ENCODE peak calls at places on chromosomes 5 and 9, in eight cellular contexts. L is H54, X is HepG2, F is tibial nerve, D is K562, P is transverse colon, B is HCT116, G is esophagus squamous epithelium. R is an unnamed sample.

GRCh38 chr5:107266100-107266499 is 404.6 kb downstream of the EFNA5 start:
- DNase-seq in G (no peak), X (no peak), P (no peak), D (no peak), B (no peak), L (no peak), F (no peak), R (no peak)

GRCh38 chr9:128724744-128725211 is 851 bp upstream of the ZDHHC12 start:
- DNase-seq in D (peak), X (peak), L (peak), F (peak), G (no peak), B (peak), P (peak), R (no peak)

GRCh38 chr5:150636391-150637244 is 3.8 kb upstream of the SYNPO start:
- DNase-seq in X (no peak), L (no peak), F (peak), B (no peak), P (peak), D (no peak), G (no peak), R (no peak)

GRCh38 chr9:116390306-116391228 is 237.0 kb downstream of the PAPPA start:
- DNase-seq in X (no peak), D (no peak), P (no peak), L (no peak), F (no peak), B (no peak), G (no peak), R (no peak)

GRCh38 chr9:129716091-129716490 is 36.8 kb downstream of the PTGES start:
- DNase-seq in G (no peak), P (no peak), D (no peak), B (no peak), X (no peak), L (no peak), F (no peak), R (no peak)

GRCh38 chr5:93583525-93583798 is 440 bp downstream of the NR2F1 start:
- DNase-seq in B (no peak), L (no peak), G (no peak), X (no peak), P (no peak), F (no peak), D (no peak), R (no peak)

GRCh38 chr5:137619191-137619870 is 116.6 kb downstream of the KLHL3 start:
- DNase-seq in B (no peak), F (peak), L (peak), X (no peak), G (no peak), D (no peak), P (no peak), R (no peak)

GRCh38 chr5:133457956-133458355 is 154.4 kb downstream of the FSTL4 start:
- DNase-seq in F (no peak), D (no peak), L (no peak), G (no peak), P (no peak), X (no peak), B (no peak), R (no peak)

GRCh38 chr5:60763061-60763460 is 63.1 kb upstream of the DEPDC1B start:
- DNase-seq in P (no peak), X (no peak), F (no peak), B (no peak), G (no peak), D (no peak), L (no peak), R (no peak)
- TF ChIP-seq POLR2A in P (no peak), X (no peak), F (no peak), B (no peak), G (no peak), D (no peak), L (no peak), R (no peak)

GRCh38 chr9:93099551-93100264 is 3.7 kb downstream of the CARD19 start:
- DNase-seq in L (no peak), P (peak), F (no peak), X (no peak), B (no peak), G (no peak), D (no peak), R (no peak)

GRCh38 chr9:93100265-93100636 is 4.2 kb downstream of the CARD19 start:
- DNase-seq in P (peak), X (no peak), F (no peak), D (no peak), G (no peak), L (no peak), B (no peak), R (no peak)

GRCh38 chr9:93096811-93097382 is 880 bp downstream of the CARD19 start:
- DNase-seq in B (no peak), G (no peak), X (no peak), P (no peak), D (no peak), F (no peak), L (no peak), R (no peak)

GRCh38 chr9:93097496-93098205 is 1.6 kb downstream of the CARD19 start:
- DNase-seq in F (no peak), P (peak), B (no peak), L (no peak), G (no peak), X (no peak), D (no peak), R (no peak)

GRCh38 chr9:93098236-93098946 is 2.4 kb downstream of the CARD19 start:
- DNase-seq in L (peak), X (peak), F (peak), G (peak), D (no peak), B (peak), P (peak), R (no peak)
- TF ChIP-seq POLR2A in L (no peak), X (no peak), F (peak), G (no peak), D (no peak), B (no peak), P (no peak), R (no peak)

DNA sequence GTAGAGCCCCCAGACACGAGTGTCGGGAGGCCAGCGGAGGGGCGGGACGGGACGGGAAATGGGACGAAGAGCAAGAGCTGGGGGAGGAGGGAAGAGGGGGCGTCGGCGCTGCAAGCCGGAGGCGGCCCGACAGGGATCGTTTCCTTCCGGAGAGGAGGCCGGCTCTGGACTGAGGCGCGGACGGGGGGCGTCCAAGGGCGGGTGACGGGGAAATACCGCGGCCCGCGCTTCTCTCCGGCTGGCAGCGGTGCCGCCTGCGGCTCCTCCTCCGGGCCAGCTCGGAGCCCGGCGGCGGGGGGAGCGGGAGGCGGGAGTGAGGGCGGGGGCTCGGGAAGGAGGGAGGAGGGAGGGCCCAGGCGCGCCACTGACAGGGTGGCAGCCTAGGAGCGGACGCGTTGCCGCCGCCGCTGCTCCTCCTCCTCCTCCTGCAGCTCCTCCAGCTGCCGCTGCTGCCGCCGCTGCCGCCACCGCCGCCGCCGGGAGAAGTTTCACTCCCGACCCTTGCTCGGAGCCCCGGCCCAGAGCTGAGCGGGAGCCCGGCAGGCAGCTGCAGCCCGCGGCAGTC is at the start of gene CHSY3:
- DNase-seq in G (peak), B (peak), P (peak), X (peak), F (peak), D (peak), L (peak), R (peak)
- TF ChIP-seq POLR2A in G (no peak), B (no peak), P (no peak), X (no peak), F (no peak), D (no peak), L (no peak), R (no peak)

GRCh38 chr9:78295731-78296130 is 1.2 kb upstream of the PSAT1 start:
- DNase-seq in B (no peak), P (no peak), F (no peak), G (no peak), L (no peak), D (no peak), X (peak), R (no peak)

GRCh38 chr9:78297672-78297961 is 692 bp downstream of the PSAT1 start:
- DNase-seq in P (no peak), D (no peak), X (no peak), B (no peak), F (no peak), G (no peak), L (no peak), R (no peak)

GRCh38 chr9:78296893-78297671 is at the start of gene PSAT1:
- DNase-seq in D (peak), L (peak), P (peak), B (peak), G (peak), X (peak), F (peak), R (peak)

GRCh38 chr9:78295177-78295575 is 1.7 kb upstream of the PSAT1 start:
- DNase-seq in F (no peak), B (no peak), P (no peak), D (no peak), L (no peak), G (no peak), X (no peak), R (no peak)

GRCh38 chr9:78296208-78296892 is 575 bp upstream of the PSAT1 start:
- DNase-seq in D (no peak), G (no peak), F (no peak), B (no peak), P (peak), X (peak), L (peak), R (no peak)
- TF ChIP-seq POLR2A in D (no peak), G (peak), F (no peak), B (no peak), P (no peak), X (no peak), L (peak), R (no peak)

GRCh38 chr9:127241354-127241753 is 23.2 kb upstream of the GARNL3 start:
- DNase-seq in B (no peak), F (no peak), P (no peak), X (no peak), G (no peak), L (no peak), D (no peak), R (no peak)

GRCh38 chr9:127245637-127246164 is 18.9 kb upstream of the GARNL3 start:
- DNase-seq in B (no peak), L (no peak), P (no peak), X (no peak), F (no peak), G (no peak), D (no peak), R (no peak)

GRCh38 chr9:127248241-127248640 is 16.3 kb upstream of the GARNL3 start:
- DNase-seq in X (no peak), D (no peak), L (no peak), B (no peak), P (no peak), G (no peak), F (no peak), R (no peak)

GRCh38 chr9:127249877-127250276 is 14.7 kb upstream of the GARNL3 start:
- DNase-seq in B (no peak), X (no peak), G (no peak), L (no peak), D (no peak), P (no peak), F (no peak), R (no peak)

GRCh38 chr9:127244609-127245601 is 19.7 kb upstream of the GARNL3 start:
- DNase-seq in L (peak), B (no peak), D (peak), F (peak), G (peak), X (peak), P (peak), R (peak)
- TF ChIP-seq POLR2A in L (peak), B (no peak), D (peak), F (no peak), G (no peak), X (no peak), P (peak), R (peak)

R was measured in GM12891.